ENCODE peak calls at places on chromosomes 13 and 19, in six cellular contexts. X is endodermal cell; N is Peyer's patch; V is GM03348; O is EL; J is stimulated activated CD4-positive, alpha-beta T cell treated with anti-CD3 and anti-CD28 coated beads, Interleukin-1b, Interleukin-23, amount 100 ng/mL, for 1 hour. D is an unnamed sample.

GRCh38 chr13:84273163-84273562 is 390.9 kb upstream of the SLITRK1 start:
- DNase-seq in N (no peak), X (no peak), J (no peak), V (no peak), O (no peak), D (no peak)

GRCh38 chr13:41061914-41062837 is 867 bp downstream of the WBP4 start:
- DNase-seq in J (no peak), X (no peak), V (peak), N (no peak), O (peak), D (peak)

GRCh38 chr13:30463820-30464495 is 1.8 kb downstream of the HMGB1 start:
- DNase-seq in O (peak), V (peak), J (peak), N (peak), X (peak), D (no peak)

GRCh38 chr19:3721131-3721899 is 13.1 kb downstream of the TJP3 start:
- DNase-seq in X (peak), N (peak), V (peak), O (peak), J (peak), D (peak)

GRCh38 chr19:8451885-8452284 is 7.1 kb downstream of the HNRNPM start:
- DNase-seq in N (no peak), X (peak), O (peak), J (no peak), V (peak), D (no peak)

GRCh38 chr19:29961311-29961710 is 19.3 kb downstream of the URI1 start:
- DNase-seq in N (no peak), V (no peak), X (no peak), J (no peak), O (no peak), D (no peak)

GRCh38 chr13:92390217-92390616 is 836.4 kb upstream of the GPC6 start:
- DNase-seq in X (no peak), V (no peak), N (no peak), J (no peak), O (no peak), D (no peak)

GRCh38 chr19:17125052-17125727 is 49.6 kb downstream of the MYO9B start:
- DNase-seq in O (peak), J (no peak), V (no peak), X (no peak), N (no peak), D (no peak)

GRCh38 chr19:35288331-35288730 is 3.6 kb upstream of the MAG start:
- DNase-seq in V (no peak), J (no peak), X (no peak), N (no peak), O (no peak), D (no peak)

D was measured in brain pericyte.